ENCODE peak calls at places on chromosomes 11 and 22, in four cellular contexts. K, C, P and W are unnamed samples.
A peak's percentile ranks its signal among the peaks of the same experiment; 100 is the strongest.

GRCh38 chr11:68057807-68058206 is 19.0 kb downstream of the TCIRG1 start:
- DNase-seq in K (no peak), C (no peak), P (no peak), W (no peak)

GRCh38 chr11:86547727-86548126 is 124.7 kb downstream of the ME3 start:
- DNase-seq in K (no peak), C (no peak), P (no peak), W (no peak)

GRCh38 chr11:112248216-112248615 is 12.4 kb downstream of the PLET1 start:
- DNase-seq in K (no peak), C (no peak), P (no peak), W (no peak)

GRCh38 chr11:75524576-75525432 is 937 bp downstream of the GDPD5 start:
- DNase-seq in K (no peak), C (peak; percentile 72), P (peak; percentile 36), W (peak; percentile 29)

GRCh38 chr11:932435-932834 is 6.8 kb downstream of the AP2A2 start:
- DNase-seq in K (no peak), C (no peak), P (no peak), W (no peak)

GRCh38 chr11:113528982-113529381 is 53.8 kb upstream of the DRD2 start:
- DNase-seq in K (no peak), C (no peak), P (no peak), W (no peak)

GRCh38 chr22:39135092-39135896 is 17.2 kb downstream of the CBX7 start:
- DNase-seq in K (no peak), C (peak; percentile 81), P (peak; percentile 44), W (peak; percentile 67)

GRCh38 chr22:27751277-27752070 is 50.1 kb downstream of the MN1 start:
- DNase-seq in K (no peak), C (no peak), P (no peak), W (no peak)

GRCh38 chr22:19977296-19978243 is 36.0 kb upstream of the TXNRD2 start:
- DNase-seq in K (no peak), C (no peak), P (no peak), W (no peak)

GRCh38 chr22:19980766-19981165 is 35.9 kb downstream of the ARVCF start:
- DNase-seq in K (no peak), C (no peak), P (no peak), W (no peak)

GRCh38 chr22:19976671-19977070 is 35.1 kb upstream of the TXNRD2 start:
- DNase-seq in K (no peak), C (no peak), P (no peak), W (no peak)

GRCh38 chr22:19979712-19980493 is 36.7 kb downstream of the ARVCF start:
- DNase-seq in K (no peak), C (no peak), P (no peak), W (no peak)

DNA sequence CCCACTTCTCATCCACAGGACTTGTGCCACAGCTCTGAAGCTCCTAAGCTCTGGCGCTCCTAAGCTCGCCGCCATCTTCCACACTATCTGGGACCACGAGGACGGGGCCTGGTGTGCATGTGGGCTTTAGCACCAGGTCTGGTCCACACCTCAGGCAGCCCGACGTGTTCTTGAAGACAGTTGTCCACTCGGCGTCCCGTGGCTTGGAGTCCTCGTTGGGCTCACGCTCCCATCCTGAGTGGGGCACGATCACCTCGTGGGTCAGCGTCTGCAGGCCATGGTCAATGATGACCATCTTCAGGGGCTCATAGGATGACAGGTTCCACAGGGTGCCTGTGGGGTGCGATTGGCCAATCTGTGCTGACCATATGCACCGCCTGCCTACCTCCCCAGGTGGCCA is 37.1 kb upstream of the TXNRD2 start:
- DNase-seq in K (no peak), C (no peak), P (no peak), W (no peak)
- H3K36me3 ChIP-seq in K (no peaks in the 10 kb centered on the region), C (no peaks in the 10 kb centered on the region), P (no peaks in the 10 kb centered on the region), W (no peaks in the 10 kb centered on the region)

DNA sequence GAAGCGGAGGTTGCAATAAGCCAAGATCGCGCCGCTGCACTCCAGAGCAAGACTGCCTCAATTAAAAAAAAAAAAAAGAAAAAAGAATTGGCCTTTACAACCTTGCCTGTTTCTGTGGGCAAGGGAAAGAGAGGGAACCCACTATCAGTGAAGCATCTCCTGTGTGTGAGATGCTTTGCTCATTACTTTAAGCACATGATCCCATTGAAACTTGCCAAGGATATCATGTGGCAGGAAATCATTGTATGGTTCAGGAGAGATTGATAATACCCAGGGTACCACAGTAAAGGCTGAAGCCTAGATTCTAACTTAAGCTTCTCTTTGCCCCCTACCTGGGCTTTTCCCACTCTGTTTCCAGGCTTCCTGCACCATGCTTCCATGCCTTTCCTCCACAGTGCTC is 3.6 kb downstream of the LDLRAD3 start:
- DNase-seq in K (no peak), C (no peak), P (no peak), W (no peak)
- H3K4me1 ChIP-seq in K (no peaks in the 10 kb centered on the region), C (no peaks in the 10 kb centered on the region), P (no peaks in the 10 kb centered on the region), W (no peaks in the 10 kb centered on the region)

GRCh38 chr22:48736593-48737460 is 1090.8 kb downstream of the BRD1 start:
- DNase-seq in K (no peak), C (no peak), P (no peak), W (no peak)

GRCh38 chr22:48734961-48735360 is 1092.7 kb downstream of the BRD1 start:
- DNase-seq in K (no peak), C (no peak), P (no peak), W (no peak)

GRCh38 chr22:48738204-48738980 is 1089.3 kb downstream of the BRD1 start:
- DNase-seq in K (peak; percentile 26), C (no peak), P (no peak), W (no peak)

GRCh38 chr22:48737461-48738203 is 1090.0 kb downstream of the BRD1 start:
- DNase-seq in K (no peak), C (no peak), P (no peak), W (no peak)

DNA sequence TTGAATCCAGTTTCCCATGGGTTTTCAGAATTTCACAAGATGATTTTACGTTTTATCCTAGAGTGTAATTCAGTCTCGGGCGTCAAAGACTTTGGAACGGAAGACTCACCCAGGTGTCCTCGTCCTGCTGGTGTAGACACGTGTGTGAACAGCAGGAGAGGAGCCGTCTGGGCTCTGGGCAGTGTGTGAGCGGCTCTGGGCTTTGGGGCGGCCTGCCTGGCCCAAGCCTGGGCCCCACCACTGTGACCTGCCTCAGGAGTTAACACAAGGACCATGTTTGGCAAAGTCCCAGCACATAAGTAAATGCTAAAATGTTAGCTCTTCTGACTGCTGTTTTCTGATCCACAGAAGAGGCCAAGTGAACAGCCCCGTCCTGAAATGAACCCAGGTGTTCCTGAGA is 1093.3 kb downstream of the BRD1 start:
- DNase-seq in K (no peak), C (no peak), P (no peak), W (no peak)
- H3K36me3 ChIP-seq in K (no peaks in the 10 kb centered on the region), C (no peaks in the 10 kb centered on the region), P (no peaks in the 10 kb centered on the region), W (no peaks in the 10 kb centered on the region)

GRCh38 chr22:43449205-43449830 is 37.5 kb downstream of the MPPED1 start:
- DNase-seq in K (peak; percentile 37), C (peak; percentile 50), P (peak; percentile 41), W (no peak)
- H3K4me1 ChIP-seq in K (no peaks in the 10 kb centered on the region), C (peaks cover 17% of the 10 kb centered on the region), P (no peaks in the 10 kb centered on the region), W (no peaks in the 10 kb centered on the region)

DNA sequence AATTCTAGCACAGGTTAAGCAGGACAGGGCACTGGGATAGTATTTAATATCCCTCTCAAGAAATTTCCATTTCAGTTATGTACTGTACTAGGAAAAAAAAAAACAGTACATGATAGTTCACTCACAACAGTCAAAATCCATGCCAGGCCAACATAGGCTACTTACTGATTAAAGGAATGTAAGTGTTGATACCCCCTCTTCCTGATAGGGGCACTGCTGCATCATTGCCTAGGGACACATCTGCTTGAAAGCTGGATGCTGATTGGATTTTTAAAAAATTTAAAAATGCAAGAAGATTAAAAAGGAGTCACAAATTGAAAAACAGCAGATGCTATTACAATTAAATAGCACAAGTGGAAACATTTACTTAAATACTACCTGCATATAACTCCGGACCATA is 43.4 kb downstream of the APOL5 start:
- DNase-seq in K (no peak), C (peak; percentile 61), P (no peak), W (no peak)
- H3K36me3 ChIP-seq in K (peaks cover 20% of the 10 kb centered on the region), C (no peaks in the 10 kb centered on the region), P (no peaks in the 10 kb centered on the region), W (no peaks in the 10 kb centered on the region)

DNA sequence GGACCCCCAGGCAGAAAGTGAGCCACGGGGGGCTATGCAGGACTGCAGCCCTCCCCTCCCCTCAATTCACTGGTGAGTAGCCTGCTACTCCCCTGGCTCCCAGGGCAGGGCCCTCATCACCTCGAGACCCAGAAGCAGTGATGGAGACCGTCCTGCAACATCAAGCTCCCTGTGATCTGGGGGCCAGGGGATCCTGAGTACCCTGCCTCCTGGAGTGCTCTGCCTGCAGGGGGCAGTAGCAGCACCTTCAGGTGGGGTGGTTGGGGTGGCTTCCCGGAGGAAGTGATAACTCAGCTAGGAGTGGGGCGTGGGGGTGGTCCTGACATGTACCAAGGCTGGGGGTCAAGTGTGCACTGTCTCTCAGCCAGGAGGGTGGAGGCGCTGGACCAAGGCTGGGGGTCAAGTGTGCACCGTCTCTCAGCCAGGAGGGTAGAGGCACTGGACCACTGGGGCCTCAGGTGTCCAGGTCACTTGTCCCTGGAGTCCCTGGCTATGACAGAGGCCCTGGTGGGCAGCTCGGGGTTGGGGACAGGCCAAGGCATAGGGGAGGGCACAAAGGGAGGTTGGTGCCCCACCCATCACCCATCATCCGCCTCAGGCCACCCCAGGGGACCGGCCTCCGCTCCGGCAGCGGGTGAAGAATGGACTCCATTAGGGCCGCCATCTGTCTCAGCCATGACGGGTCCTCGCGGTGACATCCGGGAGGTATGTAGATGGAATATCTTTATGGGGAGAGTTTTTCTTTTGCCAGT is 9.4 kb downstream of the RTN4R start:
- DNase-seq in K (no peak), C (peak; percentile 85), P (peak; percentile 42), W (no peak)
- H3K4me1 ChIP-seq in K (no peaks in the 10 kb centered on the region), C (peaks cover 10% of the 10 kb centered on the region), P (no peaks in the 10 kb centered on the region), W (no peaks in the 10 kb centered on the region)